ENCODE peak calls at places on chromosome 11, in eight cellular contexts. M is effector memory CD4-positive, alpha-beta T cell; O is GM12891; T is activated naive CD8-positive, alpha-beta T cell treated with anti-CD3 and anti-CD28 coated beads, Interleukin-2, amount 50 U/mL, for 16 hours; Z is iPS DF 6.9; L is adipocyte; Q is NAMALWA; Y is IMR-90. R is an unnamed sample.
A peak's percentile ranks its signal among the peaks of the same experiment; 100 is the strongest.

GRCh38 chr11:1500466-1501420 is 14.2 kb upstream of the MOB2 start:
- DNase-seq in M (no peak), O (no peak), T (no peak), Z (no peak), L (no peak), Q (no peak), Y (no peak), R (no peak)

GRCh38 chr11:86695391-86695790 is 23.0 kb upstream of the ME3 start:
- DNase-seq in M (no peak), O (no peak), T (no peak), Z (no peak), L (no peak), Q (no peak), Y (peak; percentile 14), R (no peak)

GRCh38 chr11:117807482-117808272 is 10.7 kb upstream of the DSCAML1 start:
- DNase-seq in M (peak; percentile 47), O (no peak), T (peak; percentile 50), Z (no peak), L (peak; percentile 86), Q (peak; percentile 73), Y (peak; percentile 51), R (peak; percentile 78)

GRCh38 chr11:129950319-129951034 is 52.2 kb downstream of the PRDM10 start:
- DNase-seq in M (no peak), O (no peak), T (no peak), Z (no peak), L (no peak), Q (peak; percentile 39), Y (peak; percentile 65), R (no peak)

GRCh38 chr11:113137735-113138529 is 176.5 kb upstream of the TTC12 start:
- DNase-seq in M (no peak), O (no peak), T (no peak), Z (no peak), L (no peak), Q (no peak), Y (no peak), R (no peak)

GRCh38 chr11:76659672-76660532 is 10.6 kb downstream of the LRRC32 start:
- DNase-seq in M (no peak), O (no peak), T (no peak), Z (no peak), L (no peak), Q (no peak), Y (no peak), R (no peak)

GRCh38 chr11:69037074-69037473 is 11.7 kb upstream of the TPCN2 start:
- DNase-seq in M (no peak), O (no peak), T (no peak), Z (no peak), L (no peak), Q (no peak), Y (no peak), R (no peak)

GRCh38 chr11:67357831-67358555 is 4.6 kb upstream of the POLD4 start:
- DNase-seq in M (no peak), O (no peak), T (no peak), Z (no peak), L (peak; percentile 44), Q (no peak), Y (peak; percentile 71), R (no peak)

GRCh38 chr11:70579376-70579955 is 181.1 kb downstream of the CTTN start:
- DNase-seq in M (no peak), O (no peak), T (no peak), Z (no peak), L (no peak), Q (no peak), Y (no peak), R (no peak)

GRCh38 chr11:63405114-63405513 is 35.5 kb downstream of the SLC22A9 start:
- DNase-seq in M (no peak), O (no peak), T (no peak), Z (no peak), L (no peak), Q (no peak), Y (no peak), R (no peak)

GRCh38 chr11:75896843-75897419 is 81.9 kb downstream of the UVRAG start:
- DNase-seq in M (no peak), O (no peak), T (no peak), Z (no peak), L (peak; percentile 86), Q (peak; percentile 71), Y (peak; percentile 55), R (no peak)

GRCh38 chr11:16082532-16083055 is 273.8 kb downstream of the SOX6 start:
- DNase-seq in M (no peak), O (no peak), T (no peak), Z (no peak), L (no peak), Q (no peak), Y (peak; percentile 13), R (no peak)

GRCh38 chr11:86800076-86800955 is at the start of gene PRSS23:
- DNase-seq in M (no peak), O (peak; percentile 41), T (no peak), Z (no peak), L (peak; percentile 83), Q (no peak), Y (peak; percentile 44), R (peak; percentile 52)

GRCh38 chr11:123477205-123477907 is 47.3 kb downstream of the GRAMD1B start:
- DNase-seq in M (no peak), O (no peak), T (no peak), Z (no peak), L (no peak), Q (no peak), Y (no peak), R (no peak)

GRCh38 chr11:64323373-64323772 is 5.5 kb downstream of the PRDX5 start:
- DNase-seq in M (no peak), O (no peak), T (no peak), Z (no peak), L (no peak), Q (no peak), Y (no peak), R (no peak)

GRCh38 chr11:84642500-84642899 is 984.6 kb downstream of the DLG2 start:
- DNase-seq in M (no peak), O (no peak), T (no peak), Z (no peak), L (no peak), Q (no peak), Y (no peak), R (no peak)

GRCh38 chr11:1533342-1533725 is 38.7 kb downstream of the DUSP8 start:
- DNase-seq in M (no peak), O (no peak), T (no peak), Z (no peak), L (no peak), Q (no peak), Y (no peak), R (no peak)

GRCh38 chr11:124276081-124276480 is 19.9 kb downstream of the OR8G5 start:
- DNase-seq in M (no peak), O (no peak), T (no peak), Z (no peak), L (no peak), Q (no peak), Y (peak; percentile 82), R (no peak)

GRCh38 chr11:9016916-9017642 is 13.3 kb upstream of the NRIP3 start:
- DNase-seq in M (no peak), O (no peak), T (no peak), Z (no peak), L (no peak), Q (no peak), Y (peak; percentile 2), R (no peak)

GRCh38 chr11:68976095-68976494 is 4.7 kb downstream of the MRGPRD start:
- DNase-seq in M (no peak), O (no peak), T (no peak), Z (no peak), L (no peak), Q (no peak), Y (no peak), R (no peak)

GRCh38 chr11:122367809-122368231 is 251.8 kb upstream of the BLID start:
- DNase-seq in M (no peak), O (no peak), T (no peak), Z (no peak), L (peak; percentile 84), Q (no peak), Y (peak; percentile 82), R (no peak)

GRCh38 chr11:2521681-2522630 is 77.1 kb downstream of the KCNQ1 start:
- DNase-seq in M (no peak), O (peak; percentile 14), T (no peak), Z (no peak), L (no peak), Q (no peak), Y (no peak), R (no peak)

GRCh38 chr11:94968334-94968958 is 4.9 kb downstream of the CWC15 start:
- DNase-seq in M (no peak), O (no peak), T (no peak), Z (no peak), L (peak; percentile 74), Q (peak; percentile 37), Y (peak; percentile 60), R (no peak)

GRCh38 chr11:58591659-58592058 is 12.8 kb downstream of the ZFP91 start:
- DNase-seq in M (no peak), O (no peak), T (no peak), Z (no peak), L (no peak), Q (no peak), Y (no peak), R (no peak)

GRCh38 chr11:2129699-2130366 is 9.4 kb downstream of the IGF2 start:
- DNase-seq in M (no peak), O (no peak), T (no peak), Z (no peak), L (no peak), Q (no peak), Y (no peak), R (no peak)

GRCh38 chr11:123405123-123405592 is 24.9 kb upstream of the GRAMD1B start:
- DNase-seq in M (no peak), O (no peak), T (no peak), Z (no peak), L (no peak), Q (no peak), Y (no peak), R (no peak)

GRCh38 chr11:25755918-25756584 is 575.9 kb upstream of the ANO3 start:
- DNase-seq in M (no peak), O (no peak), T (no peak), Z (no peak), L (no peak), Q (no peak), Y (no peak), R (no peak)

GRCh38 chr11:8608646-8609045 is 14.6 kb upstream of the STK33 start:
- DNase-seq in M (no peak), O (no peak), T (no peak), Z (no peak), L (peak; percentile 55), Q (no peak), Y (peak; percentile 56), R (no peak)

GRCh38 chr11:70460959-70461358 is 62.6 kb downstream of the CTTN start:
- DNase-seq in M (no peak), O (no peak), T (no peak), Z (no peak), L (no peak), Q (no peak), Y (no peak), R (no peak)

GRCh38 chr11:94880216-94880615 is 93.1 kb downstream of the CWC15 start:
- DNase-seq in M (no peak), O (no peak), T (no peak), Z (no peak), L (no peak), Q (no peak), Y (peak; percentile 51), R (no peak)

GRCh38 chr11:111694851-111695250 is 71.3 kb downstream of the PPP2R1B start:
- DNase-seq in M (no peak), O (no peak), T (no peak), Z (no peak), L (peak; percentile 75), Q (no peak), Y (peak; percentile 99), R (peak; percentile 5)

GRCh38 chr11:118476676-118477075 is 40.4 kb downstream of the KMT2A start:
- DNase-seq in M (no peak), O (no peak), T (no peak), Z (no peak), L (peak; percentile 21), Q (no peak), Y (no peak), R (no peak)

GRCh38 chr11:12961615-12962014 is 47.5 kb upstream of the RASSF10 start:
- DNase-seq in M (no peak), O (no peak), T (no peak), Z (no peak), L (peak; percentile 50), Q (no peak), Y (peak; percentile 19), R (no peak)

GRCh38 chr11:100632970-100633452 is 54.1 kb upstream of the ARHGAP42 start:
- DNase-seq in M (no peak), O (no peak), T (no peak), Z (no peak), L (peak; percentile 6), Q (no peak), Y (peak; percentile 56), R (no peak)